ENCODE peak calls at places on chromosomes 6 and 20, in nine cellular contexts. O is stromal cell of bone marrow, Z is hypothalamus, D is Ammon's horn, H is mucosa of descending colon, U is NCI-H1105, M is tibial artery, R is NCI-H1417 treated with DMSO at 0.1 percent for 48 hours, I is glomerular endothelial cell. S is an unnamed sample.

GRCh38 chr6:153131037-153131981 is at the start of gene RGS17:
- DNase-seq in Z (peak), R (no peak), I (no peak), H (no peak), M (peak), U (peak), D (peak), O (no peak), S (no peak)

GRCh38 chr6:11595903-11596302 is 58.4 kb downstream of the TMEM170B start:
- DNase-seq in M (no peak), D (no peak), O (no peak), U (no peak), Z (no peak), R (no peak), H (no peak), I (no peak), S (no peak)

GRCh38 chr6:155436981-155437749 is 18.5 kb downstream of the NOX3 start:
- DNase-seq in I (no peak), M (no peak), U (peak), R (no peak), Z (no peak), H (peak), D (peak), O (no peak), S (no peak)

GRCh38 chr6:16352258-16352635 is 113.9 kb downstream of the GMPR start:
- DNase-seq in Z (no peak), M (no peak), R (no peak), O (peak), H (no peak), D (no peak), U (no peak), I (no peak), S (no peak)

GRCh38 chr6:95767897-95768463 is 190.6 kb downstream of the MANEA start:
- DNase-seq in U (no peak), R (no peak), O (no peak), Z (no peak), M (no peak), H (no peak), I (no peak), D (no peak), S (no peak)

GRCh38 chr6:33160728-33161323 is 31.4 kb downstream of the COL11A2 start:
- DNase-seq in I (no peak), Z (peak), O (peak), R (no peak), M (no peak), H (peak), U (no peak), D (peak), S (no peak)

GRCh38 chr6:71892641-71893040 is 6.3 kb downstream of the RIMS1 start:
- DNase-seq in H (no peak), D (no peak), O (no peak), R (no peak), I (no peak), U (no peak), M (no peak), Z (no peak), S (no peak)

GRCh38 chr20:24018796-24019195 is 30.2 kb upstream of the GGTLC1 start:
- DNase-seq in O (no peak), I (no peak), U (no peak), M (no peak), R (no peak), Z (no peak), D (no peak), H (no peak), S (no peak)

GRCh38 chr6:42363906-42364859 is 87.5 kb downstream of the TRERF1 start:
- DNase-seq in M (no peak), O (no peak), I (no peak), D (no peak), R (no peak), H (no peak), U (no peak), Z (no peak), S (no peak)

GRCh38 chr6:14818422-14818884 is 427.4 kb upstream of the JARID2 start:
- DNase-seq in H (peak), O (no peak), M (no peak), U (no peak), Z (no peak), I (no peak), R (no peak), D (no peak), S (no peak)

GRCh38 chr6:17883665-17884500 is 103.6 kb downstream of the KIF13A start:
- DNase-seq in I (no peak), R (no peak), U (no peak), Z (no peak), M (no peak), O (no peak), D (no peak), H (no peak), S (no peak)

GRCh38 chr6:100740439-100740838 is 140.7 kb downstream of the ASCC3 start:
- DNase-seq in U (no peak), D (no peak), I (no peak), R (no peak), H (no peak), Z (no peak), O (no peak), M (no peak), S (no peak)

GRCh38 chr20:35663813-35664543 is 722 bp downstream of the CPNE1 start:
- DNase-seq in O (peak), I (no peak), D (peak), M (peak), Z (no peak), H (peak), R (no peak), U (peak), S (no peak)

GRCh38 chr20:31901615-31902014 is 31.2 kb downstream of the TTLL9 start:
- DNase-seq in R (no peak), I (no peak), U (no peak), Z (no peak), O (no peak), M (no peak), D (no peak), H (peak), S (no peak)

GRCh38 chr20:8220716-8221115 is 88.7 kb downstream of the PLCB1 start:
- DNase-seq in H (no peak), R (no peak), Z (no peak), M (no peak), U (no peak), D (no peak), I (no peak), O (no peak), S (no peak)

GRCh38 chr6:163955752-163956151 is 541.2 kb downstream of the QKI start:
- DNase-seq in R (peak), O (no peak), M (no peak), D (no peak), I (no peak), H (no peak), Z (no peak), U (peak), S (no peak)

GRCh38 chr6:150813993-150814359 is 51.5 kb upstream of the MTHFD1L start:
- DNase-seq in I (no peak), Z (no peak), O (no peak), M (no peak), U (no peak), R (no peak), D (no peak), H (no peak), S (peak)

GRCh38 chr6:87929843-87930288 is 117.8 kb upstream of the SPACA1 start:
- DNase-seq in H (peak), D (peak), R (no peak), O (peak), Z (peak), U (peak), I (peak), M (peak), S (peak)

GRCh38 chr6:169169941-169170582 is 83.6 kb downstream of the THBS2 start:
- DNase-seq in D (no peak), R (no peak), M (peak), O (no peak), H (no peak), U (no peak), I (no peak), Z (no peak), S (no peak)

GRCh38 chr6:56246544-56246940 is 838 bp downstream of the COL21A1 start:
- DNase-seq in U (peak), I (no peak), O (no peak), M (no peak), H (no peak), R (no peak), D (no peak), Z (no peak), S (no peak)

GRCh38 chr6:32337166-32337805 is 34.4 kb downstream of the TSBP1 start:
- DNase-seq in H (no peak), O (no peak), D (peak), I (no peak), R (no peak), Z (no peak), M (no peak), U (no peak), S (no peak)

GRCh38 chr20:1163653-1164052 is 21.1 kb downstream of the TMEM74B start:
- DNase-seq in R (no peak), O (no peak), U (no peak), D (no peak), I (no peak), H (no peak), M (no peak), Z (no peak), S (no peak)

GRCh38 chr6:88166493-88166900 is 350 bp upstream of the CNR1 start:
- DNase-seq in D (no peak), O (no peak), H (peak), U (no peak), M (no peak), I (no peak), R (no peak), Z (peak), S (no peak)

GRCh38 chr6:66200390-66200789 is 493.4 kb upstream of the EYS start:
- DNase-seq in U (no peak), Z (no peak), R (no peak), D (no peak), I (no peak), H (no peak), O (no peak), M (no peak), S (no peak)

GRCh38 chr20:62134735-62135231 is 8.4 kb downstream of the PSMA7 start:
- DNase-seq in M (no peak), U (no peak), R (no peak), H (no peak), D (no peak), Z (no peak), I (no peak), O (peak), S (no peak)

GRCh38 chr20:5065489-5066383 is 54.0 kb downstream of the PCNA start:
- DNase-seq in M (peak), U (no peak), I (peak), D (peak), Z (peak), R (no peak), H (no peak), O (peak), S (peak)

GRCh38 chr6:11392778-11393507 is 144.6 kb upstream of the TMEM170B start:
- DNase-seq in H (peak), D (no peak), I (no peak), R (no peak), O (no peak), Z (no peak), U (no peak), M (no peak), S (no peak)

GRCh38 chr20:51531141-51531710 is 11.3 kb downstream of the NFATC2 start:
- DNase-seq in I (no peak), D (no peak), Z (no peak), R (no peak), H (no peak), U (no peak), M (no peak), O (no peak), S (no peak)

GRCh38 chr20:13898012-13898612 is 92.3 kb downstream of the SEL1L2 start:
- DNase-seq in U (no peak), D (no peak), Z (no peak), M (no peak), I (no peak), R (no peak), O (no peak), H (no peak), S (no peak)

GRCh38 chr6:170251776-170252571 is 38.9 kb downstream of the DLL1 start:
- DNase-seq in O (no peak), M (no peak), U (no peak), D (no peak), Z (no peak), H (no peak), I (no peak), R (no peak), S (no peak)

GRCh38 chr6:169556758-169557505 is 144.9 kb downstream of the WDR27 start:
- DNase-seq in O (no peak), I (no peak), Z (no peak), M (no peak), D (no peak), R (no peak), H (no peak), U (no peak), S (no peak)

GRCh38 chr6:82833481-82833880 is 232.2 kb downstream of the UBE3D start:
- DNase-seq in M (no peak), H (no peak), R (no peak), I (no peak), U (no peak), Z (no peak), O (no peak), D (no peak), S (no peak)

GRCh38 chr6:146851837-146852236 is 253.1 kb downstream of the ADGB start:
- DNase-seq in R (no peak), I (no peak), D (no peak), U (no peak), H (no peak), M (no peak), O (peak), Z (no peak), S (no peak)

GRCh38 chr20:50085481-50086365 is 27.2 kb downstream of the UBE2V1 start:
- DNase-seq in M (peak), O (peak), I (no peak), D (peak), Z (peak), H (peak), R (no peak), U (peak), S (no peak)

GRCh38 chr6:40721252-40721936 is 134.2 kb upstream of the LRFN2 start:
- DNase-seq in O (no peak), M (no peak), D (no peak), I (no peak), R (no peak), Z (no peak), U (no peak), H (no peak), S (no peak)

GRCh38 chr20:4787069-4787468 is 65.4 kb downstream of the PRND start:
- DNase-seq in Z (no peak), U (no peak), I (no peak), H (no peak), M (no peak), O (peak), R (no peak), D (no peak), S (no peak)

GRCh38 chr6:40672118-40672517 is 85.0 kb upstream of the LRFN2 start:
- DNase-seq in U (no peak), H (no peak), Z (no peak), I (no peak), M (no peak), O (no peak), R (no peak), D (no peak), S (no peak)

GRCh38 chr6:165695736-165696515 is 32.9 kb upstream of the PDE10A start:
- DNase-seq in M (no peak), D (no peak), I (no peak), O (no peak), R (no peak), U (no peak), H (no peak), Z (no peak), S (no peak)

GRCh38 chr6:56024931-56025330 is 149.5 kb upstream of the BMP5 start:
- DNase-seq in R (no peak), D (no peak), Z (no peak), H (no peak), I (no peak), O (no peak), U (no peak), M (no peak), S (no peak)